ENCODE peak calls at places on chromosomes 6 and 20, in four cellular contexts. One of them, this sample, is unnamed.

GRCh38 chr20:61959301-61959700 is 106.4 kb downstream of the TAF4 start:
- DNase-seq in activated gamma-delta T cell treated with Interleukin-2 at 50 U/mL for 16 hours: no peak
- DNase-seq in AG09319: no peak
- DNase-seq in hepatic stellate cell: peak
- DNase-seq in this sample: no peak

GRCh38 chr20:5652626-5653573 is 97.3 kb upstream of the SHLD1 start:
- DNase-seq in activated gamma-delta T cell treated with Interleukin-2 at 50 U/mL for 16 hours: no peak
- DNase-seq in AG09319: peak
- DNase-seq in hepatic stellate cell: no peak
- DNase-seq in this sample: no peak

GRCh38 chr6:118565317-118565960 is 17.3 kb downstream of the PLN start:
- DNase-seq in activated gamma-delta T cell treated with Interleukin-2 at 50 U/mL for 16 hours: no peak
- DNase-seq in AG09319: no peak
- DNase-seq in hepatic stellate cell: no peak
- DNase-seq in this sample: peak

GRCh38 chr6:138017156-138017757 is 90.0 kb downstream of the PERP start:
- DNase-seq in activated gamma-delta T cell treated with Interleukin-2 at 50 U/mL for 16 hours: no peak
- DNase-seq in AG09319: no peak
- DNase-seq in hepatic stellate cell: no peak
- DNase-seq in this sample: no peak

GRCh38 chr6:129390900-129391299 is 319.1 kb downstream of the ARHGAP18 start:
- DNase-seq in activated gamma-delta T cell treated with Interleukin-2 at 50 U/mL for 16 hours: no peak
- DNase-seq in AG09319: no peak
- DNase-seq in hepatic stellate cell: no peak
- DNase-seq in this sample: no peak

GRCh38 chr6:153392156-153392555 is 261.1 kb upstream of the RGS17 start:
- DNase-seq in activated gamma-delta T cell treated with Interleukin-2 at 50 U/mL for 16 hours: no peak
- DNase-seq in AG09319: no peak
- DNase-seq in hepatic stellate cell: no peak
- DNase-seq in this sample: no peak

GRCh38 chr20:21936720-21937380 is 231.4 kb downstream of the PAX1 start:
- DNase-seq in activated gamma-delta T cell treated with Interleukin-2 at 50 U/mL for 16 hours: no peak
- DNase-seq in AG09319: no peak
- DNase-seq in hepatic stellate cell: no peak
- DNase-seq in this sample: no peak

GRCh38 chr6:72262254-72262653 is 359.6 kb upstream of the KCNQ5 start:
- DNase-seq in activated gamma-delta T cell treated with Interleukin-2 at 50 U/mL for 16 hours: no peak
- DNase-seq in AG09319: no peak
- DNase-seq in hepatic stellate cell: no peak
- DNase-seq in this sample: no peak

GRCh38 chr6:9634776-9635175 is 780.1 kb downstream of the TFAP2A start:
- DNase-seq in activated gamma-delta T cell treated with Interleukin-2 at 50 U/mL for 16 hours: no peak
- DNase-seq in AG09319: no peak
- DNase-seq in hepatic stellate cell: no peak
- DNase-seq in this sample: no peak

GRCh38 chr6:109768485-109768884 is 77.4 kb downstream of the FIG4 start:
- DNase-seq in activated gamma-delta T cell treated with Interleukin-2 at 50 U/mL for 16 hours: no peak
- DNase-seq in AG09319: no peak
- DNase-seq in hepatic stellate cell: no peak
- DNase-seq in this sample: no peak

GRCh38 chr20:23118144-23118543 is 32.0 kb upstream of the CD93 start:
- DNase-seq in activated gamma-delta T cell treated with Interleukin-2 at 50 U/mL for 16 hours: no peak
- DNase-seq in AG09319: no peak
- DNase-seq in hepatic stellate cell: no peak
- DNase-seq in this sample: no peak

GRCh38 chr6:157376706-157377230 is 4.2 kb upstream of the ZDHHC14 start:
- DNase-seq in activated gamma-delta T cell treated with Interleukin-2 at 50 U/mL for 16 hours: no peak
- DNase-seq in AG09319: no peak
- DNase-seq in hepatic stellate cell: no peak
- DNase-seq in this sample: peak

GRCh38 chr6:41427642-41428401 is 92.4 kb downstream of the NCR2 start:
- DNase-seq in activated gamma-delta T cell treated with Interleukin-2 at 50 U/mL for 16 hours: no peak
- DNase-seq in AG09319: no peak
- DNase-seq in hepatic stellate cell: no peak
- DNase-seq in this sample: peak

GRCh38 chr6:165227644-165228329 is 81.6 kb downstream of the C6orf118 start:
- DNase-seq in activated gamma-delta T cell treated with Interleukin-2 at 50 U/mL for 16 hours: no peak
- DNase-seq in AG09319: no peak
- DNase-seq in hepatic stellate cell: no peak
- DNase-seq in this sample: no peak

GRCh38 chr20:391041-391711 is 10.6 kb downstream of the TRIB3 start:
- DNase-seq in activated gamma-delta T cell treated with Interleukin-2 at 50 U/mL for 16 hours: no peak
- DNase-seq in AG09319: no peak
- DNase-seq in hepatic stellate cell: no peak
- DNase-seq in this sample: no peak

GRCh38 chr6:41705996-41706835 is 29.2 kb downstream of the TFEB start:
- DNase-seq in activated gamma-delta T cell treated with Interleukin-2 at 50 U/mL for 16 hours: peak
- DNase-seq in AG09319: peak
- DNase-seq in hepatic stellate cell: peak
- DNase-seq in this sample: peak

GRCh38 chr6:168909288-168909687 is 344.4 kb downstream of the THBS2 start:
- DNase-seq in activated gamma-delta T cell treated with Interleukin-2 at 50 U/mL for 16 hours: no peak
- DNase-seq in AG09319: no peak
- DNase-seq in hepatic stellate cell: no peak
- DNase-seq in this sample: no peak

GRCh38 chr20:56422131-56422823 is 10.2 kb downstream of the CASS4 start:
- DNase-seq in activated gamma-delta T cell treated with Interleukin-2 at 50 U/mL for 16 hours: no peak
- DNase-seq in AG09319: no peak
- DNase-seq in hepatic stellate cell: peak
- DNase-seq in this sample: no peak

GRCh38 chr20:10061641-10062040 is 26.9 kb downstream of the ANKEF1 start:
- DNase-seq in activated gamma-delta T cell treated with Interleukin-2 at 50 U/mL for 16 hours: no peak
- DNase-seq in AG09319: no peak
- DNase-seq in hepatic stellate cell: no peak
- DNase-seq in this sample: no peak

GRCh38 chr6:3235969-3236368 is 8.5 kb upstream of the TUBB2B start:
- DNase-seq in activated gamma-delta T cell treated with Interleukin-2 at 50 U/mL for 16 hours: no peak
- DNase-seq in AG09319: no peak
- DNase-seq in hepatic stellate cell: no peak
- DNase-seq in this sample: no peak

GRCh38 chr6:134437376-134437775 is 119.5 kb upstream of the SGK1 start:
- DNase-seq in activated gamma-delta T cell treated with Interleukin-2 at 50 U/mL for 16 hours: no peak
- DNase-seq in AG09319: no peak
- DNase-seq in hepatic stellate cell: no peak
- DNase-seq in this sample: no peak

GRCh38 chr6:2205396-2205795 is 40.0 kb downstream of the GMDS start:
- DNase-seq in activated gamma-delta T cell treated with Interleukin-2 at 50 U/mL for 16 hours: no peak
- DNase-seq in AG09319: no peak
- DNase-seq in hepatic stellate cell: no peak
- DNase-seq in this sample: no peak

GRCh38 chr6:24655229-24655628 is 9.2 kb upstream of the KIAA0319 start:
- DNase-seq in activated gamma-delta T cell treated with Interleukin-2 at 50 U/mL for 16 hours: no peak
- DNase-seq in AG09319: no peak
- DNase-seq in hepatic stellate cell: no peak
- DNase-seq in this sample: no peak

GRCh38 chr6:157632821-157633220 is 190.2 kb upstream of the SNX9 start:
- DNase-seq in activated gamma-delta T cell treated with Interleukin-2 at 50 U/mL for 16 hours: no peak
- DNase-seq in AG09319: peak
- DNase-seq in hepatic stellate cell: peak
- DNase-seq in this sample: no peak

GRCh38 chr6:156102129-156102528 is 646.5 kb upstream of the NOX3 start:
- DNase-seq in activated gamma-delta T cell treated with Interleukin-2 at 50 U/mL for 16 hours: no peak
- DNase-seq in AG09319: no peak
- DNase-seq in hepatic stellate cell: no peak
- DNase-seq in this sample: no peak

GRCh38 chr6:112298816-112299281 is 44.5 kb upstream of the LAMA4 start:
- DNase-seq in activated gamma-delta T cell treated with Interleukin-2 at 50 U/mL for 16 hours: no peak
- DNase-seq in AG09319: no peak
- DNase-seq in hepatic stellate cell: peak
- DNase-seq in this sample: no peak

GRCh38 chr6:32148722-32149576 is 2.8 kb downstream of the PRRT1 start:
- DNase-seq in activated gamma-delta T cell treated with Interleukin-2 at 50 U/mL for 16 hours: peak
- DNase-seq in AG09319: no peak
- DNase-seq in hepatic stellate cell: no peak
- DNase-seq in this sample: no peak

GRCh38 chr6:169370054-169370453 is 116.4 kb upstream of the THBS2 start:
- DNase-seq in activated gamma-delta T cell treated with Interleukin-2 at 50 U/mL for 16 hours: no peak
- DNase-seq in AG09319: no peak
- DNase-seq in hepatic stellate cell: no peak
- DNase-seq in this sample: no peak

This sample was measured in NCI-H774.